ENCODE peak calls at places on chromosome 3, in four cellular contexts. S is right atrium auricular region; F is psoas muscle; G is naive thymus-derived CD4-positive, alpha-beta T cell. C is an unnamed sample. For H3K36me3, the result is how much of the 10 kb centered on the place peaks cover.

GRCh38 chr3:184176377-184177330 is 2.0 kb downstream of the AP2M1 start:
- DNase-seq in S (peak), F (peak), G (no peak), C (no peak)

GRCh38 chr3:123861081-123861836 is 22.9 kb downstream of the MYLK start:
- DNase-seq in S (no peak), F (no peak), G (no peak), C (no peak)

GRCh38 chr3:101169516-101169915 is 150.9 kb downstream of the IMPG2 start:
- DNase-seq in F (no peak), S (no peak), G (no peak), C (no peak)

GRCh38 chr3:122298239-122298638 is 26.8 kb upstream of the CSTA start:
- DNase-seq in S (no peak), G (no peak), F (no peak), C (no peak)

GRCh38 chr3:148331111-148331818 is 366.4 kb upstream of the AGTR1 start:
- DNase-seq in G (no peak), S (no peak), F (no peak), C (no peak)

GRCh38 chr3:10717756-10718155 is 98.3 kb upstream of the SLC6A11 start:
- DNase-seq in F (no peak), S (no peak), G (no peak), C (no peak)

GRCh38 chr3:126376464-126376863 is 18.2 kb upstream of the CFAP100 start:
- DNase-seq in F (no peak), S (no peak), G (no peak), C (no peak)

GRCh38 chr3:155046935-155047334 is 33.2 kb upstream of the MME start:
- DNase-seq in G (no peak), F (no peak), S (no peak), C (no peak)

GRCh38 chr3:52456169-52456799 is 880 bp downstream of the NISCH start:
- DNase-seq in F (no peak), G (no peak), S (no peak), C (peak)

GRCh38 chr3:171443211-171443957 is 16.8 kb downstream of the TNIK start:
- DNase-seq in G (no peak), F (no peak), S (no peak), C (no peak)

GRCh38 chr3:148957586-148957985 is 33.8 kb upstream of the GYG1 start:
- DNase-seq in F (no peak), G (no peak), S (no peak), C (peak)

GRCh38 chr3:21094686-21095085 is 656.3 kb downstream of the ZNF385D start:
- DNase-seq in S (no peak), F (no peak), G (no peak), C (no peak)

GRCh38 chr3:18153571-18154173 is 271.5 kb downstream of the SATB1 start:
- DNase-seq in S (no peak), G (no peak), F (no peak), C (no peak)
- H3K27ac ChIP-seq in S (no peak), G (no peak), F (no peak), C (no peak)

GRCh38 chr3:119443179-119443578 is 20.2 kb downstream of the TMEM39A start:
- DNase-seq in S (no peak), F (no peak), G (no peak), C (no peak)

GRCh38 chr3:119434703-119435102 is 28.7 kb downstream of the TMEM39A start:
- DNase-seq in G (no peak), F (no peak), S (no peak), C (no peak)

GRCh38 chr3:119433613-119434325 is 29.6 kb downstream of the TMEM39A start:
- DNase-seq in F (no peak), S (no peak), G (no peak), C (no peak)

GRCh38 chr3:119436977-119437376 is 26.4 kb downstream of the TMEM39A start:
- DNase-seq in F (no peak), G (no peak), S (no peak), C (no peak)

DNA sequence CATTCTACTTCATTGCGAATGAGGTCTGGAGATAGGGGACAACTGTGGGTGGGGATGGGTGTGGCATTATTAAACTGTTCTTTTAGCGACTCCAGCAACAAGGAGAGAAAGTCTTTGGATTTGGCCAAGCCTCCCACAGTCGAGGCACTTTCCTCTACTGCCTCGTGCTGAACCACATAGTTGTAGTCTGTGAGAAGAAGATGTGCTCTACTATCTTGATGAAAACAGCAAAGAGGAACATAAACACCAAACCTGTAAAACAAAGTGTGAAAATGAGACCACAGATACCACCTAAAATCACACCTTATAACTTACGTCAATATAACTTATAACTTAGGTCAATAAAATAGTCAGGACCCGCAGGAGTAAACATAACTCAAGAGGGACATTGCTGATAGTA is 25.6 kb downstream of the TMEM39A start:
- DNase-seq in G (no peak), S (no peak), F (no peak), C (no peak)
- H3K36me3 ChIP-seq in G (under half), S (half or more), F (half or more), C (half or more)

GRCh38 chr3:46561511-46561910 is 4.6 kb downstream of the LRRC2 start:
- DNase-seq in F (no peak), G (no peak), S (no peak), C (no peak)

GRCh38 chr3:46559030-46559704 is 6.9 kb downstream of the LRRC2 start:
- DNase-seq in S (no peak), G (no peak), F (no peak), C (no peak)

GRCh38 chr3:46565113-46565490 is 1.0 kb downstream of the LRRC2 start:
- DNase-seq in S (no peak), F (peak), G (no peak), C (no peak)

GRCh38 chr3:46564190-46565112 is 1.7 kb downstream of the LRRC2 start:
- DNase-seq in S (no peak), F (peak), G (no peak), C (no peak)

GRCh38 chr3:46561951-46562350 is 4.2 kb downstream of the LRRC2 start:
- DNase-seq in G (no peak), F (no peak), S (no peak), C (no peak)
- H3K27ac ChIP-seq in G (no peak), F (peak), S (peak), C (no peak)

DNA sequence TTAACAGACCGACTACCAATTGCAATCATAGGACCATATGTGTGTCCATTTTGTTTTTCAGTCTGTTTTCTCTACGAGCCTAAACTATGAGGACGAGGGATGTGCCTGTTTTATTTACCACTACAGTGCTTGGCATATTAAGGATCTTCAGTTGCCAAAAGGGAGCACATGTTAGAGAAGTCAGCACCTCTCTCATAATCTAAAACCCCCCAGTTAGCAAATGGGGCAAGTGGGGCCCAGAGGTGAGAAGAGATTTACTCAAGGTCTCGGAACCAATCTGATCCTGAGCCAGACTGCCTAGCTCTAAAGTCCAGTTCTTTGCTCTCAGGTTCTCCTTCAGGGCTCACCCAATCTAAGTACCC is 578 bp upstream of the PODXL2 start:
- DNase-seq in S (no peak), G (peak), F (no peak), C (no peak)
- H3K36me3 ChIP-seq in S (under half), G (under half), F (under half), C (under half)

DNA sequence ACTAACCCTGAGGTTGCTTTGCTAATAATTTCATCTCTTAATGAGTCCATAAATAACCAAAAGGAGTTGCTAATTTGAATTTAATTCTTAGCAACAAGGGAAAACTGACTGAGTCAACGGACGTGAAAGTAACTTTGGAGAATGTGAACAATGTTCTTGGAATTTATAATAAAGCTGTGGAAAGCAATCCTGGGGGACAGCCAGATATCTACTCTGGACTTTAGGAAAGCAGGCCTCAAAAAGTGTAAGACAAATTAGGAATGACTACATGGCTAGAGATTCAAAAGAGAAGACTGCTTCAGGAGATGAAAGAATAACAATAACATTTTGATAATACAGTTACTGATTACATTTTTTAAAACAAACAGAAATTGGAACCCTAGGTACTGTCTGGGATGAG is 318.4 kb upstream of the COL8A1 start:
- DNase-seq in G (no peak), S (no peak), F (no peak), C (no peak)
- H3K27ac ChIP-seq in G (no peak), S (no peak), F (no peak), C (no peak)

GRCh38 chr3:57848177-57848738 is 92.1 kb downstream of the SLMAP start:
- DNase-seq in S (no peak), G (no peak), F (no peak), C (no peak)
- H3K36me3 ChIP-seq in S (under half), G (under half), F (under half), C (under half)

GRCh38 chr3:135895106-135895733 is 70.3 kb upstream of the PPP2R3A start:
- DNase-seq in G (peak), S (no peak), F (peak), C (peak)
- H3K27ac ChIP-seq in G (no peak), S (no peak), F (no peak), C (no peak)